ENCODE peak calls at places on chromosomes 11 and 22, in eight cellular contexts. One of them, this sample, is unnamed.

GRCh38 chr11:128516467-128516778 is 70.9 kb downstream of the ETS1 start:
- DNase-seq in stimulated activated CD8-positive, alpha-beta memory T cell treated with anti-CD3 and anti-CD28 coated beads, Interleukin-15, amount 100 ng/mL, for 1 hour: no peak
- DNase-seq in RCC 7860: no peak
- DNase-seq in naive thymus-derived CD4-positive, alpha-beta T cell: peak
- DNase-seq in hepatic stellate cell: no peak
- DNase-seq in COR-L47: no peak
- DNase-seq in NCI-H460: no peak
- DNase-seq in activated CD4-positive, alpha-beta T cell treated with anti-CD3 and anti-CD28 coated beads for 36 hours: no peak
- DNase-seq in this sample: no peak

GRCh38 chr11:122954455-122954854 is 27.2 kb downstream of the BSX start:
- DNase-seq in stimulated activated CD8-positive, alpha-beta memory T cell treated with anti-CD3 and anti-CD28 coated beads, Interleukin-15, amount 100 ng/mL, for 1 hour: no peak
- DNase-seq in RCC 7860: no peak
- DNase-seq in naive thymus-derived CD4-positive, alpha-beta T cell: no peak
- DNase-seq in hepatic stellate cell: no peak
- DNase-seq in COR-L47: no peak
- DNase-seq in NCI-H460: no peak
- DNase-seq in activated CD4-positive, alpha-beta T cell treated with anti-CD3 and anti-CD28 coated beads for 36 hours: no peak
- DNase-seq in this sample: no peak

GRCh38 chr11:60155928-60156327 is 27.0 kb downstream of the MS4A6A start:
- DNase-seq in stimulated activated CD8-positive, alpha-beta memory T cell treated with anti-CD3 and anti-CD28 coated beads, Interleukin-15, amount 100 ng/mL, for 1 hour: no peak
- DNase-seq in RCC 7860: no peak
- DNase-seq in naive thymus-derived CD4-positive, alpha-beta T cell: no peak
- DNase-seq in hepatic stellate cell: no peak
- DNase-seq in COR-L47: no peak
- DNase-seq in NCI-H460: no peak
- DNase-seq in activated CD4-positive, alpha-beta T cell treated with anti-CD3 and anti-CD28 coated beads for 36 hours: no peak
- DNase-seq in this sample: no peak

GRCh38 chr22:37763012-37763411 is 44.7 kb upstream of the GCAT start:
- DNase-seq in stimulated activated CD8-positive, alpha-beta memory T cell treated with anti-CD3 and anti-CD28 coated beads, Interleukin-15, amount 100 ng/mL, for 1 hour: no peak
- DNase-seq in RCC 7860: no peak
- DNase-seq in naive thymus-derived CD4-positive, alpha-beta T cell: no peak
- DNase-seq in hepatic stellate cell: no peak
- DNase-seq in COR-L47: no peak
- DNase-seq in NCI-H460: no peak
- DNase-seq in activated CD4-positive, alpha-beta T cell treated with anti-CD3 and anti-CD28 coated beads for 36 hours: no peak
- DNase-seq in this sample: no peak

GRCh38 chr22:37782340-37783168 is 25.2 kb upstream of the GCAT start:
- DNase-seq in stimulated activated CD8-positive, alpha-beta memory T cell treated with anti-CD3 and anti-CD28 coated beads, Interleukin-15, amount 100 ng/mL, for 1 hour: no peak
- DNase-seq in RCC 7860: peak
- DNase-seq in naive thymus-derived CD4-positive, alpha-beta T cell: no peak
- DNase-seq in hepatic stellate cell: peak
- DNase-seq in COR-L47: no peak
- DNase-seq in NCI-H460: no peak
- DNase-seq in activated CD4-positive, alpha-beta T cell treated with anti-CD3 and anti-CD28 coated beads for 36 hours: no peak
- DNase-seq in this sample: no peak

GRCh38 chr11:1946812-1947480 is at the start of gene MRPL23:
- DNase-seq in stimulated activated CD8-positive, alpha-beta memory T cell treated with anti-CD3 and anti-CD28 coated beads, Interleukin-15, amount 100 ng/mL, for 1 hour: no peak
- DNase-seq in RCC 7860: no peak
- DNase-seq in naive thymus-derived CD4-positive, alpha-beta T cell: peak
- DNase-seq in hepatic stellate cell: no peak
- DNase-seq in COR-L47: no peak
- DNase-seq in NCI-H460: no peak
- DNase-seq in activated CD4-positive, alpha-beta T cell treated with anti-CD3 and anti-CD28 coated beads for 36 hours: no peak
- DNase-seq in this sample: no peak

GRCh38 chr22:22195265-22196017 is 49.1 kb upstream of the VPREB1 start:
- DNase-seq in stimulated activated CD8-positive, alpha-beta memory T cell treated with anti-CD3 and anti-CD28 coated beads, Interleukin-15, amount 100 ng/mL, for 1 hour: peak
- DNase-seq in RCC 7860: peak
- DNase-seq in naive thymus-derived CD4-positive, alpha-beta T cell: peak
- DNase-seq in hepatic stellate cell: peak
- DNase-seq in COR-L47: peak
- DNase-seq in NCI-H460: peak
- DNase-seq in activated CD4-positive, alpha-beta T cell treated with anti-CD3 and anti-CD28 coated beads for 36 hours: peak
- DNase-seq in this sample: peak

GRCh38 chr11:63508009-63508408 is 2.1 kb downstream of the LGALS12 start:
- DNase-seq in stimulated activated CD8-positive, alpha-beta memory T cell treated with anti-CD3 and anti-CD28 coated beads, Interleukin-15, amount 100 ng/mL, for 1 hour: no peak
- DNase-seq in RCC 7860: no peak
- DNase-seq in naive thymus-derived CD4-positive, alpha-beta T cell: no peak
- DNase-seq in hepatic stellate cell: peak
- DNase-seq in COR-L47: no peak
- DNase-seq in NCI-H460: peak
- DNase-seq in activated CD4-positive, alpha-beta T cell treated with anti-CD3 and anti-CD28 coated beads for 36 hours: peak
- DNase-seq in this sample: peak

GRCh38 chr11:20353829-20354434 is 9.6 kb upstream of the HTATIP2 start:
- DNase-seq in stimulated activated CD8-positive, alpha-beta memory T cell treated with anti-CD3 and anti-CD28 coated beads, Interleukin-15, amount 100 ng/mL, for 1 hour: no peak
- DNase-seq in RCC 7860: no peak
- DNase-seq in naive thymus-derived CD4-positive, alpha-beta T cell: no peak
- DNase-seq in hepatic stellate cell: peak
- DNase-seq in COR-L47: peak
- DNase-seq in NCI-H460: peak
- DNase-seq in activated CD4-positive, alpha-beta T cell treated with anti-CD3 and anti-CD28 coated beads for 36 hours: peak
- DNase-seq in this sample: no peak

GRCh38 chr11:64237484-64237951 is 3.1 kb downstream of the VEGFB start:
- DNase-seq in stimulated activated CD8-positive, alpha-beta memory T cell treated with anti-CD3 and anti-CD28 coated beads, Interleukin-15, amount 100 ng/mL, for 1 hour: no peak
- DNase-seq in RCC 7860: no peak
- DNase-seq in naive thymus-derived CD4-positive, alpha-beta T cell: no peak
- DNase-seq in hepatic stellate cell: no peak
- DNase-seq in COR-L47: peak
- DNase-seq in NCI-H460: no peak
- DNase-seq in activated CD4-positive, alpha-beta T cell treated with anti-CD3 and anti-CD28 coated beads for 36 hours: no peak
- DNase-seq in this sample: no peak

GRCh38 chr11:83521647-83522596 is 235.8 kb upstream of the CCDC90B start:
- DNase-seq in stimulated activated CD8-positive, alpha-beta memory T cell treated with anti-CD3 and anti-CD28 coated beads, Interleukin-15, amount 100 ng/mL, for 1 hour: no peak
- DNase-seq in RCC 7860: no peak
- DNase-seq in naive thymus-derived CD4-positive, alpha-beta T cell: no peak
- DNase-seq in hepatic stellate cell: no peak
- DNase-seq in COR-L47: peak
- DNase-seq in NCI-H460: peak
- DNase-seq in activated CD4-positive, alpha-beta T cell treated with anti-CD3 and anti-CD28 coated beads for 36 hours: no peak
- DNase-seq in this sample: no peak

GRCh38 chr11:7969756-7970646 is 4.8 kb upstream of the NLRP10 start:
- DNase-seq in stimulated activated CD8-positive, alpha-beta memory T cell treated with anti-CD3 and anti-CD28 coated beads, Interleukin-15, amount 100 ng/mL, for 1 hour: no peak
- DNase-seq in RCC 7860: no peak
- DNase-seq in naive thymus-derived CD4-positive, alpha-beta T cell: no peak
- DNase-seq in hepatic stellate cell: no peak
- DNase-seq in COR-L47: no peak
- DNase-seq in NCI-H460: no peak
- DNase-seq in activated CD4-positive, alpha-beta T cell treated with anti-CD3 and anti-CD28 coated beads for 36 hours: no peak
- DNase-seq in this sample: no peak

GRCh38 chr11:12114487-12115033 is 4.2 kb downstream of the MICAL2 start:
- DNase-seq in stimulated activated CD8-positive, alpha-beta memory T cell treated with anti-CD3 and anti-CD28 coated beads, Interleukin-15, amount 100 ng/mL, for 1 hour: no peak
- DNase-seq in RCC 7860: no peak
- DNase-seq in naive thymus-derived CD4-positive, alpha-beta T cell: no peak
- DNase-seq in hepatic stellate cell: peak
- DNase-seq in COR-L47: no peak
- DNase-seq in NCI-H460: no peak
- DNase-seq in activated CD4-positive, alpha-beta T cell treated with anti-CD3 and anti-CD28 coated beads for 36 hours: no peak
- DNase-seq in this sample: no peak

GRCh38 chr22:36933629-36934028 is 20.2 kb downstream of the CSF2RB start:
- DNase-seq in stimulated activated CD8-positive, alpha-beta memory T cell treated with anti-CD3 and anti-CD28 coated beads, Interleukin-15, amount 100 ng/mL, for 1 hour: no peak
- DNase-seq in RCC 7860: no peak
- DNase-seq in naive thymus-derived CD4-positive, alpha-beta T cell: no peak
- DNase-seq in hepatic stellate cell: no peak
- DNase-seq in COR-L47: no peak
- DNase-seq in NCI-H460: no peak
- DNase-seq in activated CD4-positive, alpha-beta T cell treated with anti-CD3 and anti-CD28 coated beads for 36 hours: no peak
- DNase-seq in this sample: no peak

GRCh38 chr22:21450858-21451331 is 16.3 kb upstream of the TMEM191C start:
- DNase-seq in stimulated activated CD8-positive, alpha-beta memory T cell treated with anti-CD3 and anti-CD28 coated beads, Interleukin-15, amount 100 ng/mL, for 1 hour: no peak
- DNase-seq in RCC 7860: no peak
- DNase-seq in naive thymus-derived CD4-positive, alpha-beta T cell: no peak
- DNase-seq in hepatic stellate cell: no peak
- DNase-seq in COR-L47: no peak
- DNase-seq in NCI-H460: no peak
- DNase-seq in activated CD4-positive, alpha-beta T cell treated with anti-CD3 and anti-CD28 coated beads for 36 hours: no peak
- DNase-seq in this sample: no peak

GRCh38 chr22:39928556-39929401 is 27.9 kb downstream of the GRAP2 start:
- DNase-seq in stimulated activated CD8-positive, alpha-beta memory T cell treated with anti-CD3 and anti-CD28 coated beads, Interleukin-15, amount 100 ng/mL, for 1 hour: no peak
- DNase-seq in RCC 7860: no peak
- DNase-seq in naive thymus-derived CD4-positive, alpha-beta T cell: no peak
- DNase-seq in hepatic stellate cell: no peak
- DNase-seq in COR-L47: no peak
- DNase-seq in NCI-H460: no peak
- DNase-seq in activated CD4-positive, alpha-beta T cell treated with anti-CD3 and anti-CD28 coated beads for 36 hours: no peak
- DNase-seq in this sample: no peak

GRCh38 chr11:111370902-111371578 is 8.0 kb downstream of the POU2AF1 start:
- DNase-seq in stimulated activated CD8-positive, alpha-beta memory T cell treated with anti-CD3 and anti-CD28 coated beads, Interleukin-15, amount 100 ng/mL, for 1 hour: no peak
- DNase-seq in RCC 7860: no peak
- DNase-seq in naive thymus-derived CD4-positive, alpha-beta T cell: no peak
- DNase-seq in hepatic stellate cell: no peak
- DNase-seq in COR-L47: no peak
- DNase-seq in NCI-H460: no peak
- DNase-seq in activated CD4-positive, alpha-beta T cell treated with anti-CD3 and anti-CD28 coated beads for 36 hours: peak
- DNase-seq in this sample: no peak

GRCh38 chr22:48199667-48200066 is 1437.2 kb downstream of the TBC1D22A start:
- DNase-seq in stimulated activated CD8-positive, alpha-beta memory T cell treated with anti-CD3 and anti-CD28 coated beads, Interleukin-15, amount 100 ng/mL, for 1 hour: no peak
- DNase-seq in RCC 7860: no peak
- DNase-seq in naive thymus-derived CD4-positive, alpha-beta T cell: no peak
- DNase-seq in hepatic stellate cell: no peak
- DNase-seq in COR-L47: no peak
- DNase-seq in NCI-H460: no peak
- DNase-seq in activated CD4-positive, alpha-beta T cell treated with anti-CD3 and anti-CD28 coated beads for 36 hours: no peak
- DNase-seq in this sample: no peak

GRCh38 chr22:20877715-20878114 is 18.9 kb downstream of the SNAP29 start:
- DNase-seq in stimulated activated CD8-positive, alpha-beta memory T cell treated with anti-CD3 and anti-CD28 coated beads, Interleukin-15, amount 100 ng/mL, for 1 hour: no peak
- DNase-seq in RCC 7860: no peak
- DNase-seq in naive thymus-derived CD4-positive, alpha-beta T cell: no peak
- DNase-seq in hepatic stellate cell: no peak
- DNase-seq in COR-L47: no peak
- DNase-seq in NCI-H460: no peak
- DNase-seq in activated CD4-positive, alpha-beta T cell treated with anti-CD3 and anti-CD28 coated beads for 36 hours: no peak
- DNase-seq in this sample: no peak

GRCh38 chr11:47908198-47908597 is 60.0 kb upstream of the NUP160 start:
- DNase-seq in stimulated activated CD8-positive, alpha-beta memory T cell treated with anti-CD3 and anti-CD28 coated beads, Interleukin-15, amount 100 ng/mL, for 1 hour: no peak
- DNase-seq in RCC 7860: no peak
- DNase-seq in naive thymus-derived CD4-positive, alpha-beta T cell: no peak
- DNase-seq in hepatic stellate cell: no peak
- DNase-seq in COR-L47: no peak
- DNase-seq in NCI-H460: no peak
- DNase-seq in activated CD4-positive, alpha-beta T cell treated with anti-CD3 and anti-CD28 coated beads for 36 hours: no peak
- DNase-seq in this sample: no peak

GRCh38 chr11:123797065-123797940 is 8.8 kb downstream of the OR6M1 start:
- DNase-seq in stimulated activated CD8-positive, alpha-beta memory T cell treated with anti-CD3 and anti-CD28 coated beads, Interleukin-15, amount 100 ng/mL, for 1 hour: no peak
- DNase-seq in RCC 7860: no peak
- DNase-seq in naive thymus-derived CD4-positive, alpha-beta T cell: no peak
- DNase-seq in hepatic stellate cell: no peak
- DNase-seq in COR-L47: no peak
- DNase-seq in NCI-H460: no peak
- DNase-seq in activated CD4-positive, alpha-beta T cell treated with anti-CD3 and anti-CD28 coated beads for 36 hours: no peak
- DNase-seq in this sample: no peak

GRCh38 chr11:27388869-27389268 is 25.9 kb upstream of the CCDC34 start:
- DNase-seq in stimulated activated CD8-positive, alpha-beta memory T cell treated with anti-CD3 and anti-CD28 coated beads, Interleukin-15, amount 100 ng/mL, for 1 hour: no peak
- DNase-seq in RCC 7860: no peak
- DNase-seq in naive thymus-derived CD4-positive, alpha-beta T cell: no peak
- DNase-seq in hepatic stellate cell: no peak
- DNase-seq in COR-L47: no peak
- DNase-seq in NCI-H460: no peak
- DNase-seq in activated CD4-positive, alpha-beta T cell treated with anti-CD3 and anti-CD28 coated beads for 36 hours: no peak
- DNase-seq in this sample: no peak